ENCODE peak calls at places on chromosomes 1 and 21, in eight cellular contexts. One of them, this sample, is unnamed.

GRCh38 chr1:3012511-3013291 is 8.6 kb upstream of the ACTRT2 start:
- DNase-seq in WTC11: peak; percentile 77
- DNase-seq in psoas muscle: peak; percentile 73
- DNase-seq in fibroblast of mammary gland: no peak
- DNase-seq in endothelial cell: peak; percentile 78
- DNase-seq in transverse colon: peak; percentile 43
- DNase-seq in heart right ventricle: peak; percentile 41
- DNase-seq in MCF 10A: no peak
- DNase-seq in this sample: peak; percentile 47

GRCh38 chr1:220594356-220594755 is 66.4 kb downstream of the MARK1 start:
- DNase-seq in WTC11: no peak
- DNase-seq in psoas muscle: no peak
- DNase-seq in fibroblast of mammary gland: no peak
- DNase-seq in endothelial cell: no peak
- DNase-seq in transverse colon: no peak
- DNase-seq in heart right ventricle: no peak
- DNase-seq in MCF 10A: no peak
- DNase-seq in this sample: no peak

GRCh38 chr1:206935491-206936067 is 10.7 kb downstream of the PIGR start:
- DNase-seq in WTC11: peak; percentile 83
- DNase-seq in psoas muscle: no peak
- DNase-seq in fibroblast of mammary gland: peak; percentile 19
- DNase-seq in endothelial cell: peak; percentile 88
- DNase-seq in transverse colon: peak; percentile 61
- DNase-seq in heart right ventricle: no peak
- DNase-seq in MCF 10A: peak; percentile 62
- DNase-seq in this sample: no peak

GRCh38 chr1:83631836-83632235 is 367.1 kb downstream of the TTLL7 start:
- DNase-seq in WTC11: no peak
- DNase-seq in psoas muscle: no peak
- DNase-seq in fibroblast of mammary gland: no peak
- DNase-seq in endothelial cell: no peak
- DNase-seq in transverse colon: no peak
- DNase-seq in heart right ventricle: no peak
- DNase-seq in MCF 10A: no peak
- DNase-seq in this sample: no peak

GRCh38 chr21:14541840-14542495 is 4.1 kb downstream of the SAMSN1 start:
- DNase-seq in WTC11: no peak
- DNase-seq in psoas muscle: no peak
- DNase-seq in fibroblast of mammary gland: no peak
- DNase-seq in endothelial cell: no peak
- DNase-seq in transverse colon: no peak
- DNase-seq in heart right ventricle: no peak
- DNase-seq in MCF 10A: no peak
- DNase-seq in this sample: no peak

GRCh38 chr1:54274448-54274847 is 74.5 kb downstream of the MRPL37 start:
- DNase-seq in WTC11: no peak
- DNase-seq in psoas muscle: peak; percentile 69
- DNase-seq in fibroblast of mammary gland: no peak
- DNase-seq in endothelial cell: no peak
- DNase-seq in transverse colon: no peak
- DNase-seq in heart right ventricle: no peak
- DNase-seq in MCF 10A: no peak
- DNase-seq in this sample: no peak

GRCh38 chr1:172483448-172483847 is 39.6 kb upstream of the PIGC start:
- DNase-seq in WTC11: no peak
- DNase-seq in psoas muscle: no peak
- DNase-seq in fibroblast of mammary gland: no peak
- DNase-seq in endothelial cell: no peak
- DNase-seq in transverse colon: no peak
- DNase-seq in heart right ventricle: no peak
- DNase-seq in MCF 10A: no peak
- DNase-seq in this sample: no peak

GRCh38 chr1:78619029-78619428 is 1.2 kb upstream of the IFI44L start:
- DNase-seq in WTC11: no peak
- DNase-seq in psoas muscle: no peak
- DNase-seq in fibroblast of mammary gland: no peak
- DNase-seq in endothelial cell: no peak
- DNase-seq in transverse colon: no peak
- DNase-seq in heart right ventricle: no peak
- DNase-seq in MCF 10A: peak; percentile 5
- DNase-seq in this sample: no peak

GRCh38 chr1:108862017-108862610 is 5.2 kb upstream of the AKNAD1 start:
- DNase-seq in WTC11: no peak
- DNase-seq in psoas muscle: no peak
- DNase-seq in fibroblast of mammary gland: no peak
- DNase-seq in endothelial cell: no peak
- DNase-seq in transverse colon: no peak
- DNase-seq in heart right ventricle: no peak
- DNase-seq in MCF 10A: no peak
- DNase-seq in this sample: no peak

GRCh38 chr1:75472089-75472970 is 138.6 kb downstream of the SLC44A5 start:
- DNase-seq in WTC11: no peak
- DNase-seq in psoas muscle: no peak
- DNase-seq in fibroblast of mammary gland: no peak
- DNase-seq in endothelial cell: no peak
- DNase-seq in transverse colon: no peak
- DNase-seq in heart right ventricle: no peak
- DNase-seq in MCF 10A: peak; percentile 14
- DNase-seq in this sample: no peak

GRCh38 chr21:26804895-26805609 is 40.2 kb downstream of the ADAMTS1 start:
- DNase-seq in WTC11: no peak
- DNase-seq in psoas muscle: no peak
- DNase-seq in fibroblast of mammary gland: peak; percentile 91
- DNase-seq in endothelial cell: no peak
- DNase-seq in transverse colon: no peak
- DNase-seq in heart right ventricle: no peak
- DNase-seq in MCF 10A: no peak
- DNase-seq in this sample: no peak

GRCh38 chr1:218510153-218510772 is 165.1 kb downstream of the TGFB2 start:
- DNase-seq in WTC11: no peak
- DNase-seq in psoas muscle: no peak
- DNase-seq in fibroblast of mammary gland: no peak
- DNase-seq in endothelial cell: no peak
- DNase-seq in transverse colon: no peak
- DNase-seq in heart right ventricle: no peak
- DNase-seq in MCF 10A: no peak
- DNase-seq in this sample: no peak

GRCh38 chr1:11486610-11487009 is 7.7 kb downstream of the DISP3 start:
- DNase-seq in WTC11: peak; percentile 3
- DNase-seq in psoas muscle: no peak
- DNase-seq in fibroblast of mammary gland: no peak
- DNase-seq in endothelial cell: no peak
- DNase-seq in transverse colon: no peak
- DNase-seq in heart right ventricle: no peak
- DNase-seq in MCF 10A: no peak
- DNase-seq in this sample: no peak

GRCh38 chr1:29514361-29515187 is 278.3 kb downstream of the PTPRU start:
- DNase-seq in WTC11: no peak
- DNase-seq in psoas muscle: no peak
- DNase-seq in fibroblast of mammary gland: no peak
- DNase-seq in endothelial cell: no peak
- DNase-seq in transverse colon: no peak
- DNase-seq in heart right ventricle: no peak
- DNase-seq in MCF 10A: no peak
- DNase-seq in this sample: no peak

GRCh38 chr1:236124965-236125364 is 17.4 kb upstream of the GPR137B start:
- DNase-seq in WTC11: no peak
- DNase-seq in psoas muscle: no peak
- DNase-seq in fibroblast of mammary gland: no peak
- DNase-seq in endothelial cell: no peak
- DNase-seq in transverse colon: no peak
- DNase-seq in heart right ventricle: no peak
- DNase-seq in MCF 10A: no peak
- DNase-seq in this sample: no peak

GRCh38 chr1:100868364-100868995 is 26.2 kb downstream of the EXTL2 start:
- DNase-seq in WTC11: no peak
- DNase-seq in psoas muscle: no peak
- DNase-seq in fibroblast of mammary gland: peak; percentile 73
- DNase-seq in endothelial cell: no peak
- DNase-seq in transverse colon: no peak
- DNase-seq in heart right ventricle: no peak
- DNase-seq in MCF 10A: peak; percentile 49
- DNase-seq in this sample: no peak

GRCh38 chr1:244112046-244112445 is 61.0 kb downstream of the ZBTB18 start:
- DNase-seq in WTC11: no peak
- DNase-seq in psoas muscle: no peak
- DNase-seq in fibroblast of mammary gland: no peak
- DNase-seq in endothelial cell: no peak
- DNase-seq in transverse colon: no peak
- DNase-seq in heart right ventricle: no peak
- DNase-seq in MCF 10A: no peak
- DNase-seq in this sample: no peak

GRCh38 chr1:202578001-202578500 is 132.2 kb downstream of the SYT2 start:
- DNase-seq in WTC11: no peak
- DNase-seq in psoas muscle: no peak
- DNase-seq in fibroblast of mammary gland: no peak
- DNase-seq in endothelial cell: no peak
- DNase-seq in transverse colon: no peak
- DNase-seq in heart right ventricle: no peak
- DNase-seq in MCF 10A: peak; percentile 63
- DNase-seq in this sample: no peak

GRCh38 chr1:39310015-39310414 is 105.5 kb downstream of the MACF1 start:
- DNase-seq in WTC11: no peak
- DNase-seq in psoas muscle: no peak
- DNase-seq in fibroblast of mammary gland: no peak
- DNase-seq in endothelial cell: no peak
- DNase-seq in transverse colon: no peak
- DNase-seq in heart right ventricle: no peak
- DNase-seq in MCF 10A: no peak
- DNase-seq in this sample: no peak

DNA sequence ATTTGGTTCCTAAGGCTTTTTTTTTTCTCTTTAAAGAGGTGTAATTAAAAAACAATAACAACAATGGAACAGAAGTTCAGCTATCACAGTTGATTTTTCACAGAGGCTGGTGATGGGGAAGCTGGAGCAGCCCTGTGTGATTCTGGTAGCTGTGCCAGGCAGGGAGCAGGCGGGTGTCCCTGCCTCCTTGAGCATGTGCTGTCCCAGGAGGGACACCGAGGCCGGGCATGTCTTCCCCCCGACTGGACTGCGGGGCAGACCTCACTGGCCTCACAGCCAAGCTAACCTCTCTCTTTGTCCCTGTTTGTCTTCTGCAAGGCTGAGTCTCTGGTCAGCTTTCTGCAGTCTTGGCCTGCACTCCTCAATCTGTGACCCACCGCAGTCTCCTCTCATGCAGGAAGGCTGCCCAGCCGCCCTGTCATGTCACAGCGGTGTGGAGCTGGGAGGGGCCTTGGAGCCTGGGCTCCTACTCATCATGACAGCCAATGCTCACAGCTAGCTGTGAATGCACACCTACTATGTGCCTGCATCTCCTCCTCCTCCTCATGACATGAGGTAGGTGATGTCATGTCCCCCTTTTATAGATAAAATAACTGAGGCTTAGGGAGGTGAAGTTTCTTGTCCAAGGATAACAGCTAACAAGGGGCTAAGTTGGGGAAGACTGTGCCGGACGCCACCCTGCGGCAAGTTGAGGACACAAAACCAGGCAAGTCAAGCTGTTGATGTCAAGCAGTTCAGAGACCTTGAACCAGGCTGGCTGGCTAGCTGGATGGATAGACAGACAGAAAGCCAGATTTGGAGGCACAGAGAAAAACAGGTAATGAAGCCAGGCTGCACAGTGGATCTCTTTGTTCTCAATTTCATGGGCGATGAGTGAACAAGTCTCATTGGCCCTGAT is 10.2 kb upstream of the ACTL8 start:
- DNase-seq in WTC11: no peak
- DNase-seq in psoas muscle: no peak
- DNase-seq in fibroblast of mammary gland: no peak
- DNase-seq in endothelial cell: no peak
- DNase-seq in transverse colon: no peak
- DNase-seq in heart right ventricle: no peak
- DNase-seq in MCF 10A: no peak
- DNase-seq in this sample: no peak
- TF ChIP-seq CTCF in WTC11: no peak
- TF ChIP-seq CTCF in psoas muscle: peak; percentile 8
- TF ChIP-seq CTCF in fibroblast of mammary gland: no peak
- TF ChIP-seq CTCF in endothelial cell: no peak
- TF ChIP-seq CTCF in transverse colon: no peak
- TF ChIP-seq CTCF in heart right ventricle: no peak
- TF ChIP-seq CTCF in MCF 10A: no peak
- TF ChIP-seq CTCF in this sample: no peak

GRCh38 chr1:46333300-46334029 is 7.1 kb upstream of the NSUN4 start:
- DNase-seq in WTC11: peak; percentile 38
- DNase-seq in psoas muscle: no peak
- DNase-seq in fibroblast of mammary gland: peak; percentile 46
- DNase-seq in endothelial cell: peak; percentile 16
- DNase-seq in transverse colon: no peak
- DNase-seq in heart right ventricle: no peak
- DNase-seq in MCF 10A: peak; percentile 49
- DNase-seq in this sample: no peak
- TF ChIP-seq CTCF in WTC11: no peak
- TF ChIP-seq CTCF in psoas muscle: no peak
- TF ChIP-seq CTCF in fibroblast of mammary gland: peak; percentile 33
- TF ChIP-seq CTCF in endothelial cell: no peak
- TF ChIP-seq CTCF in transverse colon: peak; percentile 21
- TF ChIP-seq CTCF in heart right ventricle: peak; percentile 35
- TF ChIP-seq CTCF in MCF 10A: no peak
- TF ChIP-seq CTCF in this sample: no peak

DNA sequence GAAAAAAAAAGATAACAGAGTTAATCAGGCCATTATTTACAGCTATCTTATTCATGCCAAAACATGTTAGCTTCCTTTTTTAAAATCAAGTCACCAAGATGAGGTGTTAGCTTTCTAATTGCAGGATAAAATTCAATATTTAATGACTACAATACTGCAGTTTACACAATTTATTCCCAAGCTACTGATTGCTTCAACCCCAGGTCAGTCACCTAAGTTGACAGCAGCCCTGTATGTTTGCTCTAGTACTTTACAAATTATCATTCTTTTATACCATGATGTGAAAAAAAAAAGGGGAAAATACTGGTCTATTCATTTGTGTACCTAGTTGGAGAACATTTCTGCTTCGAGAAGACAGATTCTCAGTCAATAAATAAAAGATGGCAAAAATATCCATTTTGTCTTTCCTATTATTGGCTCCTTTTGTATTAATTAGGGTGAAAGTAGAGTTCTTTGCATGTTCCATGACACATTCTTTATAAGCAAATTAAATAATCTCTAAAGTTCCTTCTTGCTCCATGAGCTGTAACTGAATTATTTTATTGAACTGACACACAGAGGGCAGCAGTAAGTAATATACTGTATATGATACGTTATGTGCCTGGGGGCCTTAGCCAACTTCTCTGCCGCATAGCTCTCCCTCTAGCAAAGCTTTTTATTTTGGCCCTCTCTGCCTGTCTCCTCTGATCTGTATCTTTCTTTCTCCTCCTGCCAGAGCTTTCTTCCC is 48.0 kb downstream of the DIPK1A start:
- DNase-seq in WTC11: no peak
- DNase-seq in psoas muscle: no peak
- DNase-seq in fibroblast of mammary gland: no peak
- DNase-seq in endothelial cell: no peak
- DNase-seq in transverse colon: no peak
- DNase-seq in heart right ventricle: no peak
- DNase-seq in MCF 10A: no peak
- DNase-seq in this sample: no peak
- TF ChIP-seq CTCF in WTC11: no peak
- TF ChIP-seq CTCF in psoas muscle: no peak
- TF ChIP-seq CTCF in fibroblast of mammary gland: no peak
- TF ChIP-seq CTCF in endothelial cell: no peak
- TF ChIP-seq CTCF in transverse colon: no peak
- TF ChIP-seq CTCF in heart right ventricle: no peak
- TF ChIP-seq CTCF in MCF 10A: no peak
- TF ChIP-seq CTCF in this sample: no peak

GRCh38 chr1:9437931-9438330 is 101.3 kb upstream of the SLC25A33 start:
- DNase-seq in WTC11: no peak
- DNase-seq in psoas muscle: peak; percentile 87
- DNase-seq in fibroblast of mammary gland: peak; percentile 85
- DNase-seq in endothelial cell: no peak
- DNase-seq in transverse colon: peak; percentile 37
- DNase-seq in heart right ventricle: peak; percentile 42
- DNase-seq in MCF 10A: peak; percentile 31
- DNase-seq in this sample: peak; percentile 93
- TF ChIP-seq CTCF in WTC11: no peak
- TF ChIP-seq CTCF in psoas muscle: no peak
- TF ChIP-seq CTCF in fibroblast of mammary gland: no peak
- TF ChIP-seq CTCF in endothelial cell: no peak
- TF ChIP-seq CTCF in transverse colon: no peak
- TF ChIP-seq CTCF in heart right ventricle: no peak
- TF ChIP-seq CTCF in MCF 10A: no peak
- TF ChIP-seq CTCF in this sample: no peak

This sample was measured in tibial artery.